ENCODE peak calls at places on chromosomes 16 and 17, in five cellular contexts. C is amniotic stem cell, H is SK-N-MC, X is cardiac septum, E is hypothalamus. L is an unnamed sample.

GRCh38 chr17:19647697-19648474 is 665 bp upstream of the ALDH3A2 start:
- DNase-seq in C (no peak), H (no peak), X (peak; percentile 83), E (peak; percentile 68), L (peak; percentile 73)

GRCh38 chr17:2694381-2695242 is 17.0 kb downstream of the CLUH start:
- DNase-seq in C (no peak), H (no peak), X (peak; percentile 73), E (no peak), L (no peak)

GRCh38 chr16:22300427-22301071 is 3.3 kb downstream of the POLR3E start:
- DNase-seq in C (no peak), H (no peak), X (no peak), E (peak; percentile 6), L (peak; percentile 54)

GRCh38 chr16:5615868-5616642 is 518.5 kb upstream of the EEF2KMT start:
- DNase-seq in C (no peak), H (no peak), X (no peak), E (peak; percentile 20), L (peak; percentile 89)

GRCh38 chr16:12145918-12146317 is 169.4 kb downstream of the SNX29 start:
- DNase-seq in C (no peak), H (no peak), X (no peak), E (no peak), L (no peak)

GRCh38 chr17:76524598-76525512 is 12.7 kb downstream of the CYGB start:
- DNase-seq in C (no peak), H (no peak), X (peak; percentile 77), E (no peak), L (peak; percentile 88)

GRCh38 chr17:32523827-32524552 is 37.2 kb downstream of the CDK5R1 start:
- DNase-seq in C (no peak), H (no peak), X (no peak), E (no peak), L (no peak)

GRCh38 chr17:80991645-80992076 is at the start of gene CHMP6:
- DNase-seq in C (peak; percentile 21), H (no peak), X (no peak), E (peak; percentile 31), L (peak; percentile 75)

GRCh38 chr17:7064248-7064647 is 15.8 kb downstream of the CLEC10A start:
- DNase-seq in C (no peak), H (no peak), X (no peak), E (no peak), L (no peak)

GRCh38 chr16:85270365-85270764 is 158.1 kb upstream of the CIBAR2 start:
- DNase-seq in C (no peak), H (no peak), X (no peak), E (no peak), L (peak; percentile 77)

GRCh38 chr17:67440311-67441051 is 63.4 kb downstream of the PITPNC1 start:
- DNase-seq in C (no peak), H (no peak), X (no peak), E (no peak), L (no peak)

GRCh38 chr17:835263-835662 is 53.1 kb downstream of the MRM3 start:
- DNase-seq in C (peak; percentile 84), H (no peak), X (no peak), E (no peak), L (no peak)

GRCh38 chr16:57591086-57591869 is 37.2 kb upstream of the ADGRG1 start:
- DNase-seq in C (peak; percentile 39), H (no peak), X (peak; percentile 88), E (no peak), L (peak; percentile 67)

GRCh38 chr17:80970044-80970761 is 21.4 kb upstream of the CHMP6 start:
- DNase-seq in C (no peak), H (no peak), X (no peak), E (no peak), L (peak; percentile 71)

GRCh38 chr17:83086197-83086880 is 6.9 kb downstream of the METRNL start:
- DNase-seq in C (no peak), H (no peak), X (no peak), E (no peak), L (no peak)

GRCh38 chr17:49049265-49049664 is 52.1 kb downstream of the IGF2BP1 start:
- DNase-seq in C (no peak), H (no peak), X (no peak), E (no peak), L (no peak)

GRCh38 chr17:60652484-60653247 is 25.0 kb upstream of the BCAS3 start:
- DNase-seq in C (no peak), H (no peak), X (no peak), E (no peak), L (no peak)

GRCh38 chr16:57184890-57185445 is 871 bp downstream of the PSME3IP1 start:
- DNase-seq in C (no peak), H (no peak), X (no peak), E (no peak), L (no peak)

GRCh38 chr16:14501331-14502255 is 128.5 kb downstream of the PARN start:
- DNase-seq in C (peak; percentile 58), H (peak; percentile 39), X (peak; percentile 89), E (peak; percentile 41), L (peak; percentile 55)

GRCh38 chr17:45338023-45338781 is 21.4 kb upstream of the MAP3K14 start:
- DNase-seq in C (no peak), H (no peak), X (peak; percentile 71), E (no peak), L (no peak)

GRCh38 chr17:37500378-37500777 is 10.7 kb downstream of the DUSP14 start:
- DNase-seq in C (no peak), H (no peak), X (no peak), E (no peak), L (no peak)

GRCh38 chr17:54744750-54745149 is 155.9 kb upstream of the TOM1L1 start:
- DNase-seq in C (no peak), H (no peak), X (no peak), E (no peak), L (no peak)

GRCh38 chr17:50807014-50807413 is 28.4 kb upstream of the WFIKKN2 start:
- DNase-seq in C (no peak), H (no peak), X (no peak), E (no peak), L (no peak)

GRCh38 chr16:31334934-31335333 is 20.0 kb upstream of the ITGAX start:
- DNase-seq in C (no peak), H (no peak), X (no peak), E (no peak), L (no peak)

GRCh38 chr17:62670202-62670821 is 42.8 kb downstream of the MRC2 start:
- DNase-seq in C (no peak), H (no peak), X (no peak), E (no peak), L (no peak)

GRCh38 chr16:924806-925205 is 46.0 kb downstream of the LMF1 start:
- DNase-seq in C (no peak), H (no peak), X (no peak), E (no peak), L (no peak)

L was measured in SK-N-DZ.